ENCODE peak calls at places on chromosomes 7 and 10, in four cellular contexts. Y is adrenal gland, Q is left ventricle myocardium inferior, F is bronchial epithelial cell. T is an unnamed sample.
A peak's percentile ranks its signal among the peaks of the same experiment; 100 is the strongest.

GRCh38 chr7:103446046-103446520 is at the start of gene SLC26A5:
- DNase-seq in Q (no peak), F (peak; percentile 18), Y (no peak), T (peak; percentile 58)

GRCh38 chr10:89327803-89328441 is at the start of gene IFIT3:
- DNase-seq in Q (peak; percentile 64), F (peak; percentile 67), Y (peak; percentile 77), T (peak; percentile 53)

GRCh38 chr7:158567153-158567603 is 20.4 kb downstream of the PTPRN2 start:
- DNase-seq in Y (no peak), Q (no peak), F (no peak), T (no peak)

GRCh38 chr10:12513003-12513365 is 163.6 kb downstream of the CAMK1D start:
- DNase-seq in Q (no peak), F (no peak), Y (no peak), T (no peak)

GRCh38 chr10:58282615-58283014 is 13.7 kb downstream of the CISD1 start:
- DNase-seq in F (peak; percentile 57), Q (no peak), Y (no peak), T (no peak)

GRCh38 chr10:78457804-78458483 is 424.3 kb downstream of the RPS24 start:
- DNase-seq in Y (peak; percentile 60), Q (no peak), F (peak; percentile 8), T (no peak)

GRCh38 chr7:55964261-55964801 is at the start of gene NIPSNAP2:
- DNase-seq in F (no peak), Q (no peak), Y (peak; percentile 70), T (peak; percentile 34)

GRCh38 chr10:65570143-65571010 is 1355.5 kb upstream of the LRRTM3 start:
- DNase-seq in Q (peak; percentile 31), F (peak; percentile 49), Y (no peak), T (peak; percentile 47)

GRCh38 chr7:117385340-117386124 is 41.8 kb downstream of the ASZ1 start:
- DNase-seq in Y (no peak), Q (no peak), F (peak; percentile 54), T (peak; percentile 31)

GRCh38 chr7:40859076-40859475 is 724.3 kb downstream of the SUGCT start:
- DNase-seq in Q (no peak), F (no peak), Y (no peak), T (no peak)

GRCh38 chr10:59323036-59323459 is 39.3 kb downstream of the FAM13C start:
- DNase-seq in Y (no peak), F (no peak), Q (no peak), T (no peak)

GRCh38 chr10:86963341-86963919 is 4.9 kb upstream of the ADIRF start:
- DNase-seq in Y (no peak), Q (no peak), F (no peak), T (no peak)

GRCh38 chr10:90738885-90739284 is 119.0 kb downstream of the HTR7 start:
- DNase-seq in F (no peak), Y (no peak), Q (no peak), T (no peak)

GRCh38 chr7:46705416-46706255 is 784.6 kb upstream of the IGFBP3 start:
- DNase-seq in F (no peak), Q (no peak), Y (no peak), T (no peak)

GRCh38 chr10:31390804-31391203 is 71.8 kb downstream of the ZEB1 start:
- DNase-seq in Q (no peak), F (peak; percentile 63), Y (no peak), T (peak; percentile 72)

GRCh38 chr10:43113201-43113893 is 24.9 kb upstream of the CSGALNACT2 start:
- DNase-seq in Q (no peak), Y (no peak), F (no peak), T (no peak)

GRCh38 chr7:81111781-81112540 is 193.1 kb upstream of the SEMA3C start:
- DNase-seq in Y (no peak), Q (no peak), F (no peak), T (no peak)

GRCh38 chr10:131872837-131873375 is 27.9 kb upstream of the PPP2R2D start:
- DNase-seq in F (peak; percentile 41), Y (no peak), Q (no peak), T (peak; percentile 50)

GRCh38 chr10:72106896-72107295 is 18.5 kb upstream of the SPOCK2 start:
- DNase-seq in Y (no peak), F (peak; percentile 47), Q (no peak), T (peak; percentile 51)

GRCh38 chr7:45594780-45595535 is 20.8 kb downstream of the ADCY1 start:
- DNase-seq in F (no peak), Y (no peak), Q (no peak), T (no peak)

GRCh38 chr10:4546500-4546899 is 279.5 kb upstream of the AKR1E2 start:
- DNase-seq in Y (no peak), Q (no peak), F (peak; percentile 62), T (peak; percentile 49)

GRCh38 chr7:28768577-28769147 is 189.5 kb downstream of the TRIL start:
- DNase-seq in Q (no peak), Y (no peak), F (peak; percentile 79), T (peak; percentile 56)

GRCh38 chr7:89049043-89049442 is 253.5 kb upstream of the TEX47 start:
- DNase-seq in F (peak; percentile 17), Q (no peak), Y (no peak), T (no peak)

DNA sequence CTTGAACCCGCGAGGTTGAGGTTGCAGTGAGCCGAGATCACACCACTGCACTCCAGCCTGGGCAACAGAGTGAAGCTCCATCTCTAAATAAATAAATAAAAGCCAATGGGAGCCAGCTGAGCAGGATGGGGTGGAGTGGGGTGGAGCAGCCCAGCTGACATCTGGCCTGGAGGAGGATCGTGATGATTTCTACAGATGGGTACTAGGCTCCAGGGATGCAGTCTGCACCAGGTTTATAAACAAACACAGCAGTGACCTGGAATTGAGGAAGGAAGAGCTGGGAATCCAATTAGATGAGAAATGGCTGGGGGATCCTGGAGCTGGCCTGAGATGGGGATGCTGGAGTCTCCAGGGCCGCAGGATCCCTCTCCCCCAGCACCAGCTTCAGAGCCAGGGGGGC is 7.3 kb upstream of the GRIFIN start:
- DNase-seq in Q (no peak), F (no peak), Y (no peak), T (no peak)
- H3K4me3 ChIP-seq in Q (no peak overlapping the region), F (no peak overlapping the region), Y (no peak overlapping the region), T (no peak overlapping the region)

GRCh38 chr7:139654270-139655181 is 123.3 kb downstream of the HIPK2 start:
- DNase-seq in Y (no peak), F (peak; percentile 20), Q (no peak), T (peak; percentile 30)
- TF ChIP-seq CTCF in Y (no peak), F (no peak), Q (no peak), T (no peak)

GRCh38 chr7:43902542-43903054 is 3.8 kb downstream of the URGCP start:
- DNase-seq in F (peak; percentile 47), Q (no peak), Y (no peak), T (peak; percentile 35)

GRCh38 chr7:43904533-43905208 is 1.7 kb downstream of the URGCP start:
- DNase-seq in F (peak; percentile 68), Y (no peak), Q (no peak), T (peak; percentile 66)

GRCh38 chr7:43906327-43907010 is at the start of gene URGCP:
- DNase-seq in Y (peak; percentile 46), Q (peak; percentile 59), F (peak; percentile 10), T (peak; percentile 46)

GRCh38 chr7:43905209-43905946 is 1.0 kb downstream of the URGCP start:
- DNase-seq in Y (peak; percentile 91), Q (no peak), F (peak; percentile 61), T (peak; percentile 60)

DNA sequence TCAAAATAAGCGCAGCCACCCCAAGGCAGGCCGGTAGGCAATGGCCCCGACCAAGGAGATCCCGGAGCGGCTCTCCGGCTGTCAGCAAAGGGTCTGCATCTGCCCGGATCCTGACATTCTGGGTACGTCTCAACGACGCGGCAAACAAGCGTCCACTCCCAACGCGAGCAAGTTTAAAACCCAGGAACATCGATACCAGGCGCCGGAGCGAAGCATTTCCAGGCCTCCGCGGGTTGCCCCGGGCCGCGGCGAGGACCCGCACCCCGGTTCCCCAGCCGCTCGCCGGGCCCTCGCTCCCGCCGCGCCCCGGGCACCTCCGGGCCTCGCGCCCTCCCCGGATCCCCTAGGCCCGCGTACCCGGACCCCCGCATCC is 456 bp downstream of the URGCP start:
- DNase-seq in F (peak; percentile 10), Y (peak; percentile 43), Q (peak; percentile 29), T (peak; percentile 41)
- H3K4me3 ChIP-seq in F (peak overlapping the region; percentile 66), Y (peak overlapping the region; percentile 46), Q (peak overlapping the region; percentile 88), T (peak overlapping the region; percentile 75)

GRCh38 chr10:62610649-62611229 is 193.8 kb upstream of the ADO start:
- DNase-seq in F (peak; percentile 46), Q (peak; percentile 33), Y (peak; percentile 51), T (peak; percentile 64)
- TF ChIP-seq CTCF in F (peak; percentile 82), Q (peak; percentile 81), Y (peak; percentile 52), T (peak; percentile 72)

T was measured in epithelial cell of esophagus.